ENCODE peak calls at places on chromosomes 16 and 17, in ten cellular contexts. V, Q, S, F, X, H, N, L, G and P are unnamed samples.

GRCh38 chr16:28309811-28310311 is 17.5 kb downstream of the SBK1 start:
- DNase-seq in Q (no peak), S (no peak), F (no peak), H (no peak), X (no peak), V (no peak), G (no peak), N (no peak), L (no peak), P (no peak)

GRCh38 chr17:38591759-38592241 is 14.0 kb downstream of the SRCIN1 start:
- DNase-seq in G (no peak), Q (no peak), V (no peak), F (no peak), S (no peak), X (peak; percentile 44), H (no peak), N (no peak), L (no peak), P (peak; percentile 22)

GRCh38 chr16:89315791-89316581 is 98.5 kb downstream of the ZNF778 start:
- DNase-seq in L (peak; percentile 66), Q (peak; percentile 52), X (peak; percentile 75), H (no peak), F (peak; percentile 78), S (no peak), V (peak; percentile 69), N (no peak), G (peak; percentile 44), P (peak; percentile 80)

GRCh38 chr17:58336456-58337094 is 8.0 kb upstream of the TSPOAP1 start:
- DNase-seq in G (no peak), Q (no peak), H (no peak), X (peak; percentile 12), F (peak; percentile 43), N (no peak), L (peak; percentile 59), S (no peak), V (peak; percentile 75), P (no peak)

GRCh38 chr16:54342001-54342776 is 55.6 kb upstream of the IRX3 start:
- DNase-seq in X (peak; percentile 35), L (peak; percentile 39), V (peak; percentile 47), Q (no peak), N (no peak), G (no peak), S (no peak), F (peak; percentile 21), H (no peak), P (peak; percentile 30)

GRCh38 chr17:44284024-44284400 is 16.1 kb upstream of the SLC4A1 start:
- DNase-seq in V (no peak), S (no peak), F (no peak), H (no peak), Q (no peak), X (no peak), L (no peak), N (no peak), G (no peak), P (no peak)

GRCh38 chr16:23423496-23424049 is 29.4 kb downstream of the COG7 start:
- DNase-seq in Q (peak; percentile 94), S (peak; percentile 93), L (peak; percentile 98), F (peak; percentile 95), G (peak; percentile 90), N (no peak), H (peak; percentile 95), X (peak; percentile 94), V (peak; percentile 99), P (peak; percentile 94)

GRCh38 chr16:1877804-1878203 is 5.8 kb upstream of the MEIOB start:
- DNase-seq in S (no peak), F (no peak), X (no peak), V (no peak), H (peak; percentile 53), Q (no peak), N (no peak), L (no peak), G (peak; percentile 57), P (no peak)

GRCh38 chr17:52134641-52135040 is 23.9 kb downstream of the CA10 start:
- DNase-seq in G (no peak), X (no peak), Q (no peak), H (peak; percentile 58), F (no peak), S (no peak), V (no peak), L (no peak), N (no peak), P (no peak)

GRCh38 chr16:85239871-85240270 is 127.6 kb upstream of the CIBAR2 start:
- DNase-seq in V (no peak), L (no peak), Q (no peak), N (no peak), X (no peak), H (no peak), S (no peak), G (no peak), F (no peak), P (no peak)

GRCh38 chr17:40086150-40087044 is 14.0 kb downstream of the NR1D1 start:
- DNase-seq in N (peak; percentile 83), H (no peak), G (no peak), F (no peak), Q (peak; percentile 57), V (peak; percentile 49), X (peak; percentile 65), S (no peak), L (peak; percentile 68), P (peak; percentile 56)

GRCh38 chr16:68074850-68075249 is 10.3 kb upstream of the NFATC3 start:
- DNase-seq in N (no peak), H (no peak), F (no peak), Q (no peak), X (no peak), V (no peak), L (no peak), G (no peak), S (no peak), P (no peak)

GRCh38 chr16:2512920-2513404 is 790 bp upstream of the ATP6V0C start:
- DNase-seq in F (no peak), Q (no peak), L (no peak), S (no peak), V (no peak), N (peak; percentile 61), X (no peak), G (no peak), H (no peak), P (no peak)

GRCh38 chr17:72432143-72432604 is 311.4 kb downstream of the SOX9 start:
- DNase-seq in X (no peak), N (peak; percentile 49), V (peak; percentile 28), G (peak; percentile 73), F (no peak), L (peak; percentile 60), S (no peak), Q (no peak), H (no peak), P (no peak)
- TF ChIP-seq CTCF in X (no peak), N (no peak), V (no peak), G (no peak), F (no peak), L (no peak), S (no peak), Q (no peak), H (no peak), P (no peak)

GRCh38 chr17:42309142-42309541 is 20.8 kb downstream of the STAT5A start:
- DNase-seq in G (no peak), H (no peak), X (no peak), Q (no peak), L (no peak), S (no peak), V (no peak), N (no peak), F (no peak), P (no peak)
- H3K4me3 ChIP-seq in G (no peak overlapping the region), H (no peak overlapping the region), X (no peak overlapping the region), Q (no peak overlapping the region), L (no peak overlapping the region), S (no peak overlapping the region), V (no peak overlapping the region), N (no peak overlapping the region), F (no peak overlapping the region), P (no peak overlapping the region)

GRCh38 chr17:30363715-30364202 is 15.0 kb upstream of the CPD start:
- DNase-seq in H (no peak), F (peak; percentile 49), G (no peak), L (peak; percentile 91), V (peak; percentile 84), Q (no peak), S (peak; percentile 61), N (no peak), X (peak; percentile 88), P (peak; percentile 90)

GRCh38 chr17:30360396-30360795 is 18.3 kb upstream of the CPD start:
- DNase-seq in G (no peak), Q (no peak), H (no peak), L (no peak), V (no peak), F (no peak), S (no peak), X (no peak), N (no peak), P (no peak)

GRCh38 chr17:30358055-30358760 is 20.5 kb upstream of the CPD start:
- DNase-seq in N (no peak), Q (no peak), F (no peak), X (no peak), L (no peak), G (no peak), S (no peak), H (no peak), V (no peak), P (no peak)

GRCh38 chr17:30357476-30357875 is 21.3 kb upstream of the CPD start:
- DNase-seq in H (no peak), S (no peak), F (no peak), Q (no peak), X (no peak), L (no peak), G (no peak), V (no peak), N (no peak), P (no peak)

DNA sequence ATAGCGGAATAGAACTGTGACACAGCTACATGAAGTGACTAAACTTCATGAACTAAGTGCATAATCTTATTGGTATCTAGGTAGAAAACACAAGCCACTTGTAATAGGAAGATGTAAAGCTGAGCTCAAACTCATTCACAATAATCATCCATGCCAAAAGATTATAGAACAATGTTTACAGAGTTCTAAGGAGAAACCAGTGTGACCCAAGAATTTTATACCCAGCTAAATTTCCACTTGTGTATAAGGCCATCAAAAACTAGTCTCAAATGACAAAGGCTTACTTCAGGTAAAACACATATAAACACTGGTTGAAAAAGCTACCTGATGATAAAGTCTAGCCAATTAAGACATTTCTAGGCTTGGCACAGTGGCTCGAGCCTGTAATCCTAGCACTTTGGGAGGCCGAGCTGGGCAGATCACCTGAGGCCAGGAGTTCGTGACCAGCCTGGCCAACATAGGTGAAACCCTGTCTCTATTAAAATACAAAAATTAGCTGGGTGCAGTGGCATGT is 16.9 kb upstream of the CPD start:
- DNase-seq in Q (no peak), G (no peak), V (no peak), L (no peak), X (no peak), F (no peak), S (no peak), H (no peak), N (no peak), P (no peak)
- TF ChIP-seq CTCF in Q (no peak), G (no peak), V (no peak), L (no peak), X (no peak), F (no peak), S (no peak), H (no peak), N (no peak), P (no peak)

DNA sequence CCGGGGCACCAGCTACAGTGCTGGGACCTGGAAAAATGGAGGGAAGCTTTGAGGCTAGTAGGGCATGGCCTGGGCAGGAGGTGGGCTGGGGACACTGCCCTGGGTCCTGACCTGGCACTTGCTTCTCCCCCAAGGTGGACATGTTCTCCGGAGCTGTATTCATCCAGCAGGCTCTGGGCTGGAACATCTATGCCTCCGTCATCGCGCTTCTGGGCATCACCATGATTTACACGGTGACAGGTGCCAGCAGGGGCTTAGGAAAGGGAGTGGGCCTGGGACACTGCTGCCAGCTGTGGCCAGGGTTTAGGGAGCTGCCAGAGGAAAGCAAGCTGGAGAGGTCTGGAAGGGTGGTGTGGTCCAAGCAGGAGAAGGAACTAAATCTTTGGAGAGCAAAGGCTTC is 3.1 kb downstream of the SLC5A2 start:
- DNase-seq in L (no peak), X (no peak), S (no peak), H (no peak), G (no peak), N (no peak), Q (no peak), F (no peak), V (no peak), P (no peak)
- H3K4me3 ChIP-seq in L (no peak overlapping the region), X (no peak overlapping the region), S (no peak overlapping the region), H (no peak overlapping the region), G (no peak overlapping the region), N (no peak overlapping the region), Q (no peak overlapping the region), F (no peak overlapping the region), V (no peak overlapping the region), P (no peak overlapping the region)